ENCODE peak calls at places on chromosome 19, in six cellular contexts. D is activated naive CD8-positive, alpha-beta T cell treated with anti-CD3 and anti-CD28 coated beads for 36 hours; J is stimulated activated CD4-positive, alpha-beta T cell treated with anti-CD3 and anti-CD28 coated beads, Interleukin-1b, Interleukin-23, amount 100 ng/mL, for 1 hour; N is stimulated activated CD8-positive, alpha-beta memory T cell treated with anti-CD3 and anti-CD28 coated beads, Interleukin-15, amount 100 ng/mL, for 24 hours; M is substantia nigra; X is activated T-helper 9 cell treated with anti-CD3 and anti-CD28 coated beads, Interleukin-2, amount 50 U/mL, for 16 hours. C is an unnamed sample.

GRCh38 chr19:55149078-55150003 is at the start of gene TNNT1:
- DNase-seq in D (no peak), J (no peak), N (no peak), M (no peak), X (no peak), C (no peak)

GRCh38 chr19:28349604-28350003 is 863.3 kb downstream of the UQCRFS1 start:
- DNase-seq in D (no peak), J (no peak), N (no peak), M (no peak), X (no peak), C (no peak)

GRCh38 chr19:35209646-35210045 is 18.9 kb downstream of the FAM187B start:
- DNase-seq in D (no peak), J (no peak), N (no peak), M (no peak), X (no peak), C (no peak)

GRCh38 chr19:50384685-50385535 is 763 bp downstream of the POLD1 start:
- DNase-seq in D (no peak), J (no peak), N (no peak), M (no peak), X (no peak), C (no peak)

GRCh38 chr19:43784981-43785808 is 4.4 kb upstream of the KCNN4 start:
- DNase-seq in D (peak; percentile 53), J (no peak), N (no peak), M (no peak), X (no peak), C (peak; percentile 63)

GRCh38 chr19:48506138-48506733 is 5.4 kb downstream of the LMTK3 start:
- DNase-seq in D (no peak), J (no peak), N (no peak), M (no peak), X (no peak), C (no peak)

GRCh38 chr19:4232614-4233281 is 3.4 kb downstream of the EBI3 start:
- DNase-seq in D (no peak), J (no peak), N (no peak), M (no peak), X (no peak), C (no peak)

GRCh38 chr19:42601811-42602443 is 7.2 kb upstream of the CEACAM8 start:
- DNase-seq in D (no peak), J (no peak), N (no peak), M (no peak), X (no peak), C (peak; percentile 19)

GRCh38 chr19:49335784-49336481 is 727 bp downstream of the CD37 start:
- DNase-seq in D (peak; percentile 29), J (no peak), N (no peak), M (no peak), X (no peak), C (peak; percentile 43)

GRCh38 chr19:10120538-10121198 is 969 bp upstream of the EIF3G start:
- DNase-seq in D (no peak), J (no peak), N (no peak), M (no peak), X (no peak), C (no peak)

GRCh38 chr19:15464394-15465385 is at the start of gene RASAL3:
- DNase-seq in D (peak; percentile 74), J (peak; percentile 33), N (peak; percentile 36), M (no peak), X (peak; percentile 52), C (peak; percentile 76)

GRCh38 chr19:53704011-53704410 is 72.2 kb downstream of the DPRX start:
- DNase-seq in D (no peak), J (no peak), N (no peak), M (no peak), X (no peak), C (no peak)

GRCh38 chr19:7442423-7442822 is 46.4 kb downstream of the PEX11G start:
- DNase-seq in D (no peak), J (no peak), N (no peak), M (no peak), X (no peak), C (no peak)

GRCh38 chr19:46716672-46717033 is 261 bp downstream of the PRKD2 start:
- DNase-seq in D (no peak), J (no peak), N (no peak), M (no peak), X (no peak), C (peak; percentile 29)

GRCh38 chr19:14405758-14406644 is 13.1 kb downstream of the DDX39A start:
- DNase-seq in D (peak; percentile 95), J (peak; percentile 89), N (peak; percentile 85), M (peak; percentile 82), X (peak; percentile 81), C (peak; percentile 95)

GRCh38 chr19:17997969-17998826 is 9.8 kb upstream of the ARRDC2 start:
- DNase-seq in D (no peak), J (no peak), N (no peak), M (no peak), X (no peak), C (no peak)

GRCh38 chr19:10566658-10567410 is 1.0 kb upstream of the KRI1 start:
- DNase-seq in D (peak; percentile 77), J (no peak), N (no peak), M (no peak), X (no peak), C (peak; percentile 63)

GRCh38 chr19:41939861-41940442 is 11.7 kb upstream of the ERFL start:
- DNase-seq in D (peak; percentile 54), J (peak; percentile 39), N (no peak), M (no peak), X (no peak), C (peak; percentile 67)

GRCh38 chr19:52518646-52519045 is 8.8 kb upstream of the ZNF808 start:
- DNase-seq in D (no peak), J (no peak), N (no peak), M (no peak), X (no peak), C (no peak)

GRCh38 chr19:30666301-30666803 is 294.2 kb downstream of the ZNF536 start:
- DNase-seq in D (peak; percentile 23), J (peak; percentile 20), N (peak; percentile 19), M (peak; percentile 45), X (no peak), C (peak; percentile 47)

GRCh38 chr19:48913114-48913513 is 13.0 kb downstream of the NUCB1 start:
- DNase-seq in D (no peak), J (no peak), N (no peak), M (no peak), X (no peak), C (no peak)

GRCh38 chr19:6047256-6047655 is 63.0 kb downstream of the RFX2 start:
- DNase-seq in D (no peak), J (no peak), N (no peak), M (no peak), X (no peak), C (no peak)

GRCh38 chr19:13132471-13133166 is 14.6 kb downstream of the NACC1 start:
- DNase-seq in D (peak; percentile 68), J (no peak), N (no peak), M (no peak), X (peak; percentile 40), C (peak; percentile 73)

GRCh38 chr19:46015080-46015960 is 7.5 kb downstream of the PGLYRP1 start:
- DNase-seq in D (peak; percentile 63), J (peak; percentile 54), N (peak; percentile 19), M (no peak), X (peak; percentile 57), C (peak; percentile 75)

GRCh38 chr19:51094696-51095279 is 12.1 kb upstream of the KLK14 start:
- DNase-seq in D (peak; percentile 22), J (no peak), N (peak; percentile 21), M (peak; percentile 7), X (peak; percentile 13), C (peak; percentile 50)

GRCh38 chr19:13696839-13697238 is 67.5 kb upstream of the MRI1 start:
- DNase-seq in D (no peak), J (no peak), N (no peak), M (no peak), X (no peak), C (no peak)

GRCh38 chr19:2345794-2346663 is 14.0 kb upstream of the TMPRSS9 start:
- DNase-seq in D (no peak), J (no peak), N (no peak), M (no peak), X (no peak), C (no peak)

GRCh38 chr19:2164020-2164988 is 571 bp downstream of the DOT1L start:
- DNase-seq in D (peak; percentile 63), J (no peak), N (no peak), M (peak; percentile 36), X (no peak), C (peak; percentile 59)

GRCh38 chr19:52219611-52220010 is 29.8 kb downstream of the PPP2R1A start:
- DNase-seq in D (no peak), J (no peak), N (no peak), M (no peak), X (no peak), C (no peak)